ENCODE peak calls at places on chromosome 6, in five cellular contexts. Z, T, E, Q and K are unnamed samples.

GRCh38 chr6:70388814-70389213 is 24.5 kb upstream of the FAM135A start:
- DNase-seq in Z (no peak), Q (no peak), T (no peak), E (no peak), K (no peak)

GRCh38 chr6:112039431-112039770 is 14.5 kb upstream of the CCN6 start:
- DNase-seq in E (no peak), Q (no peak), T (no peak), Z (no peak), K (no peak)

GRCh38 chr6:144460224-144461095 is 175.3 kb downstream of the UTRN start:
- DNase-seq in Q (no peak), T (no peak), E (no peak), Z (no peak), K (no peak)

GRCh38 chr6:123803862-123804681 is at the start of gene NKAIN2:
- DNase-seq in T (peak; percentile 78), Q (peak; percentile 82), E (no peak), Z (no peak), K (peak; percentile 57)

GRCh38 chr6:53014034-53014433 is 18.9 kb upstream of the GSTA4 start:
- DNase-seq in Q (no peak), E (no peak), Z (no peak), T (no peak), K (no peak)

GRCh38 chr6:13794184-13794583 is 20.2 kb downstream of the MCUR1 start:
- DNase-seq in T (no peak), Q (no peak), Z (peak; percentile 32), E (peak; percentile 78), K (no peak)

GRCh38 chr6:20708367-20709124 is 174.3 kb downstream of the CDKAL1 start:
- DNase-seq in T (no peak), Q (peak; percentile 40), E (peak; percentile 94), Z (no peak), K (no peak)

GRCh38 chr6:31525932-31526591 is 2.7 kb upstream of the MCCD1 start:
- DNase-seq in T (no peak), Q (no peak), E (peak; percentile 48), Z (peak; percentile 56), K (no peak)

GRCh38 chr6:148342146-148343027 is at the start of gene SASH1:
- DNase-seq in T (peak; percentile 92), Q (peak; percentile 97), E (peak; percentile 82), Z (no peak), K (peak; percentile 94)

GRCh38 chr6:104728444-104728843 is 131.3 kb downstream of the HACE1 start:
- DNase-seq in T (no peak), Z (no peak), E (peak; percentile 7), Q (no peak), K (no peak)

GRCh38 chr6:156779206-156780116 is 2.3 kb downstream of the ARID1B start:
- DNase-seq in Z (peak; percentile 64), Q (peak; percentile 57), T (no peak), E (peak; percentile 29), K (peak; percentile 26)

GRCh38 chr6:29834564-29835436 is 7.2 kb downstream of the HLA-G start:
- DNase-seq in T (peak; percentile 72), E (no peak), Q (peak; percentile 60), Z (peak; percentile 41), K (peak; percentile 33)

GRCh38 chr6:2796884-2797283 is 31.7 kb downstream of the WRNIP1 start:
- DNase-seq in Z (no peak), Q (no peak), T (no peak), E (no peak), K (no peak)

GRCh38 chr6:32635526-32636123 is 1.6 kb upstream of the HLA-DQA1 start:
- DNase-seq in Z (no peak), E (no peak), T (no peak), Q (no peak), K (no peak)

GRCh38 chr6:83252717-83253116 is 59.6 kb downstream of the RWDD2A start:
- DNase-seq in Z (no peak), T (no peak), Q (no peak), E (peak; percentile 75), K (no peak)

GRCh38 chr6:43668151-43669028 is 19.2 kb downstream of the MRPS18A start:
- DNase-seq in Z (peak; percentile 87), Q (peak; percentile 80), T (peak; percentile 88), E (peak; percentile 48), K (peak; percentile 29)

GRCh38 chr6:168546173-168546572 is 105.2 kb downstream of the SMOC2 start:
- DNase-seq in T (no peak), Q (no peak), Z (no peak), E (no peak), K (no peak)

GRCh38 chr6:130482645-130483390 is 117.0 kb downstream of the TMEM200A start:
- DNase-seq in Z (no peak), E (peak; percentile 92), Q (no peak), T (no peak), K (no peak)

GRCh38 chr6:29796026-29796425 is 31.6 kb upstream of the HLA-G start:
- DNase-seq in Q (no peak), E (no peak), Z (no peak), T (no peak), K (no peak)

GRCh38 chr6:95670011-95670463 is 92.7 kb downstream of the MANEA start:
- DNase-seq in T (no peak), E (no peak), Z (no peak), Q (no peak), K (no peak)

GRCh38 chr6:157172830-157173536 is 150.3 kb downstream of the TMEM242 start:
- DNase-seq in Z (no peak), Q (no peak), E (no peak), T (no peak), K (no peak)

GRCh38 chr6:108684809-108685329 is 124.2 kb downstream of the FOXO3 start:
- DNase-seq in Q (no peak), T (no peak), E (peak; percentile 87), Z (no peak), K (no peak)

GRCh38 chr6:142602972-142603371 is 301.2 kb downstream of the ADGRG6 start:
- DNase-seq in Q (no peak), Z (no peak), T (no peak), E (no peak), K (no peak)

GRCh38 chr6:142601427-142601826 is 299.6 kb downstream of the ADGRG6 start:
- DNase-seq in Z (no peak), T (no peak), E (no peak), Q (no peak), K (no peak)

GRCh38 chr6:142605922-142606321 is 304.1 kb downstream of the ADGRG6 start:
- DNase-seq in Z (no peak), Q (no peak), E (peak; percentile 87), T (no peak), K (no peak)
- H3K4me2 ChIP-seq in Z (no peak overlapping the region), Q (no peak overlapping the region), E (peak overlapping the region; percentile 75), T (no peak overlapping the region), K (no peak overlapping the region)

GRCh38 chr6:137767465-137767864 is 99.6 kb upstream of the TNFAIP3 start:
- DNase-seq in Q (no peak), Z (no peak), E (no peak), T (no peak), K (no peak)
- H3K4me2 ChIP-seq in Q (no peak overlapping the region), Z (no peak overlapping the region), E (no peak overlapping the region), T (no peak overlapping the region), K (no peak overlapping the region)

GRCh38 chr6:36745283-36745682 is 47.7 kb downstream of the RAB44 start:
- DNase-seq in Q (no peak), E (no peak), T (no peak), Z (no peak), K (no peak)
- H3K4me2 ChIP-seq in Q (no peak overlapping the region), E (no peak overlapping the region), T (no peak overlapping the region), Z (no peak overlapping the region), K (no peak overlapping the region)

DNA sequence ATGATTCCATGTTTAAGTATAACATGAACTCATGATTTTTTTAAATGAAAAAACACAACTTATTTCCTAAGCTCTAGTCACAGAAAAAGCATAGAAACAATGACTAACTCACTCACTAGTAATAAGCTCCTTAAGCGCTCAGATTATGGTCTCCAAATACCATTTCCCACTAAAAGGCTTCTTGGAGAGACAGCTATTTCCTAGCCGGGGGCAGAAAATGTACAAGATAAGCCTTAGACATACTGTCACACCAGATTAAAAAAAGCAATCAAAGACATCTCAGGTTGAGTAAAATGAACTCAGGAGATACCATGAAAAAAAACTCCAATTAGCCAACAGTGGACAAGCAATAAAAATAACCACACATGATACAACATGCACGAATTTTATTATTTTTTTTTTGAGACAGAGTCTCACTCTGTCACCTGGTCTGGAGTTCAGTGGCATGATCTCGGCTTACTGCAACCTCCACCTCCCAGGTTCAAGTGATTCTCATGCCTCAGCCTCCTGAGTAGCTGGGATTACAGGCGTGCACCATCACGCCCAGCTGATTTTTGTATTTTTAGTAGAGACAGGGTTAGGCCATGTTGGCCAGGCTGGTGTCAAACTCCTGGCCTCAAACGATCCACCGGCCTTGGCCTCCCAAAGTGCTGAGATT is 14.9 kb downstream of the SRPK1 start:
- DNase-seq in E (no peak), Q (no peak), T (no peak), Z (no peak), K (no peak)
- H3K4me2 ChIP-seq in E (no peak overlapping the region), Q (no peak overlapping the region), T (no peak overlapping the region), Z (no peak overlapping the region), K (no peak overlapping the region)

GRCh38 chr6:88662163-88662580 is 301.2 kb downstream of the RNGTT start:
- DNase-seq in Z (no peak), T (no peak), Q (no peak), E (no peak), K (no peak)
- H3K4me2 ChIP-seq in Z (no peak overlapping the region), T (no peak overlapping the region), Q (no peak overlapping the region), E (no peak overlapping the region), K (no peak overlapping the region)

GRCh38 chr6:67361264-67361663 is 1273.8 kb upstream of the ADGRB3 start:
- DNase-seq in Z (no peak), Q (no peak), E (no peak), T (no peak), K (no peak)
- H3K4me2 ChIP-seq in Z (peak overlapping the region; percentile 61), Q (no peak overlapping the region), E (peak overlapping the region; percentile 35), T (no peak overlapping the region), K (no peak overlapping the region)